ENCODE peak calls at places on chromosomes 6 and 20, in five cellular contexts. One of them, this sample, is unnamed.

GRCh38 chr6:65350525-65350924 is 356.5 kb downstream of the EYS start:
- DNase-seq in bronchial epithelial cell: no peak
- DNase-seq in heart right ventricle: no peak
- DNase-seq in right lobe of liver: no peak
- DNase-seq in AG04449: no peak
- DNase-seq in this sample: no peak

GRCh38 chr6:155244434-155244833 is 19.4 kb upstream of the CLDN20 start:
- DNase-seq in right lobe of liver: no peak
- DNase-seq in heart right ventricle: no peak
- DNase-seq in AG04449: no peak
- DNase-seq in bronchial epithelial cell: no peak
- DNase-seq in this sample: no peak

GRCh38 chr20:51529027-51529749 is 13.3 kb downstream of the NFATC2 start:
- DNase-seq in bronchial epithelial cell: no peak
- DNase-seq in right lobe of liver: no peak
- DNase-seq in AG04449: no peak
- DNase-seq in heart right ventricle: no peak
- DNase-seq in this sample: no peak

GRCh38 chr20:19907326-19908056 is 109.7 kb upstream of the NAA20 start:
- DNase-seq in AG04449: no peak
- DNase-seq in bronchial epithelial cell: no peak
- DNase-seq in right lobe of liver: no peak
- DNase-seq in heart right ventricle: no peak
- DNase-seq in this sample: no peak

GRCh38 chr6:99350573-99350972 is 1.1 kb upstream of the FAXC start:
- DNase-seq in bronchial epithelial cell: no peak
- DNase-seq in heart right ventricle: no peak
- DNase-seq in right lobe of liver: no peak
- DNase-seq in AG04449: no peak
- DNase-seq in this sample: peak

GRCh38 chr20:63738687-63739128 is 868 bp upstream of the SLC2A4RG start:
- DNase-seq in bronchial epithelial cell: no peak
- DNase-seq in right lobe of liver: peak
- DNase-seq in AG04449: no peak
- DNase-seq in heart right ventricle: peak
- DNase-seq in this sample: peak

GRCh38 chr6:128508588-128509296 is 11.7 kb downstream of the PTPRK start:
- DNase-seq in AG04449: peak
- DNase-seq in heart right ventricle: no peak
- DNase-seq in right lobe of liver: no peak
- DNase-seq in bronchial epithelial cell: peak
- DNase-seq in this sample: no peak

GRCh38 chr20:50837532-50838321 is 42.9 kb downstream of the BCAS4 start:
- DNase-seq in heart right ventricle: no peak
- DNase-seq in AG04449: peak
- DNase-seq in bronchial epithelial cell: peak
- DNase-seq in right lobe of liver: no peak
- DNase-seq in this sample: no peak

GRCh38 chr6:161943561-161943960 is 669.7 kb upstream of the AGPAT4 start:
- DNase-seq in AG04449: no peak
- DNase-seq in right lobe of liver: no peak
- DNase-seq in heart right ventricle: no peak
- DNase-seq in bronchial epithelial cell: no peak
- DNase-seq in this sample: no peak

GRCh38 chr6:12474167-12475140 is 184.3 kb downstream of the EDN1 start:
- DNase-seq in AG04449: no peak
- DNase-seq in right lobe of liver: no peak
- DNase-seq in heart right ventricle: no peak
- DNase-seq in bronchial epithelial cell: peak
- DNase-seq in this sample: no peak

GRCh38 chr6:19472168-19472567 is 365.0 kb upstream of the ID4 start:
- DNase-seq in heart right ventricle: no peak
- DNase-seq in AG04449: peak
- DNase-seq in right lobe of liver: no peak
- DNase-seq in bronchial epithelial cell: peak
- DNase-seq in this sample: no peak

GRCh38 chr20:51363378-51363777 is 179.1 kb downstream of the NFATC2 start:
- DNase-seq in heart right ventricle: no peak
- DNase-seq in bronchial epithelial cell: no peak
- DNase-seq in right lobe of liver: no peak
- DNase-seq in AG04449: no peak
- DNase-seq in this sample: no peak

GRCh38 chr20:51910202-51911050 is 108.1 kb upstream of the SALL4 start:
- DNase-seq in AG04449: no peak
- DNase-seq in bronchial epithelial cell: peak
- DNase-seq in heart right ventricle: no peak
- DNase-seq in right lobe of liver: no peak
- DNase-seq in this sample: no peak

GRCh38 chr6:16683524-16684194 is 77.6 kb downstream of the ATXN1 start:
- DNase-seq in heart right ventricle: peak
- DNase-seq in right lobe of liver: peak
- DNase-seq in bronchial epithelial cell: peak
- DNase-seq in AG04449: no peak
- DNase-seq in this sample: peak

GRCh38 chr6:97440590-97441176 is 157.7 kb upstream of the MMS22L start:
- DNase-seq in AG04449: no peak
- DNase-seq in heart right ventricle: peak
- DNase-seq in bronchial epithelial cell: peak
- DNase-seq in right lobe of liver: no peak
- DNase-seq in this sample: no peak

GRCh38 chr6:16126881-16127280 is 2.0 kb upstream of the MYLIP start:
- DNase-seq in right lobe of liver: no peak
- DNase-seq in heart right ventricle: no peak
- DNase-seq in bronchial epithelial cell: no peak
- DNase-seq in AG04449: no peak
- DNase-seq in this sample: no peak

GRCh38 chr6:148523051-148523450 is 180.4 kb downstream of the SASH1 start:
- DNase-seq in bronchial epithelial cell: peak
- DNase-seq in right lobe of liver: no peak
- DNase-seq in AG04449: peak
- DNase-seq in heart right ventricle: no peak
- DNase-seq in this sample: no peak

GRCh38 chr6:30616811-30617564 is at the start of gene PPP1R10:
- DNase-seq in AG04449: peak
- DNase-seq in bronchial epithelial cell: peak
- DNase-seq in heart right ventricle: peak
- DNase-seq in right lobe of liver: peak
- DNase-seq in this sample: peak

GRCh38 chr6:155201461-155202226 is 62.2 kb upstream of the CLDN20 start:
- DNase-seq in right lobe of liver: no peak
- DNase-seq in heart right ventricle: no peak
- DNase-seq in AG04449: peak
- DNase-seq in bronchial epithelial cell: peak
- DNase-seq in this sample: no peak

GRCh38 chr20:17036546-17036945 is 190.3 kb upstream of the PCSK2 start:
- DNase-seq in right lobe of liver: no peak
- DNase-seq in bronchial epithelial cell: no peak
- DNase-seq in heart right ventricle: no peak
- DNase-seq in AG04449: no peak
- DNase-seq in this sample: no peak

GRCh38 chr20:44643596-44644383 is 7.7 kb downstream of the ADA start:
- DNase-seq in right lobe of liver: no peak
- DNase-seq in heart right ventricle: peak
- DNase-seq in bronchial epithelial cell: peak
- DNase-seq in AG04449: peak
- DNase-seq in this sample: peak

GRCh38 chr6:34132486-34133185 is 13.3 kb downstream of the GRM4 start:
- DNase-seq in heart right ventricle: no peak
- DNase-seq in AG04449: no peak
- DNase-seq in bronchial epithelial cell: peak
- DNase-seq in right lobe of liver: no peak
- DNase-seq in this sample: no peak

GRCh38 chr20:50049442-50050026 is 63.4 kb downstream of the UBE2V1 start:
- DNase-seq in bronchial epithelial cell: no peak
- DNase-seq in AG04449: no peak
- DNase-seq in heart right ventricle: no peak
- DNase-seq in right lobe of liver: no peak
- DNase-seq in this sample: no peak

GRCh38 chr6:143583542-143584330 is 72.2 kb upstream of the FUCA2 start:
- DNase-seq in AG04449: no peak
- DNase-seq in heart right ventricle: no peak
- DNase-seq in right lobe of liver: no peak
- DNase-seq in bronchial epithelial cell: no peak
- DNase-seq in this sample: no peak

GRCh38 chr6:141484726-141485125 is 648.0 kb upstream of the GJE1 start:
- DNase-seq in heart right ventricle: no peak
- DNase-seq in bronchial epithelial cell: no peak
- DNase-seq in right lobe of liver: no peak
- DNase-seq in AG04449: no peak
- DNase-seq in this sample: no peak

GRCh38 chr6:42555477-42556457 is 8.1 kb upstream of the UBR2 start:
- DNase-seq in AG04449: no peak
- DNase-seq in right lobe of liver: no peak
- DNase-seq in heart right ventricle: no peak
- DNase-seq in bronchial epithelial cell: peak
- DNase-seq in this sample: no peak

GRCh38 chr20:10179574-10180298 is 38.9 kb upstream of the SNAP25 start:
- DNase-seq in right lobe of liver: no peak
- DNase-seq in AG04449: no peak
- DNase-seq in heart right ventricle: no peak
- DNase-seq in bronchial epithelial cell: no peak
- DNase-seq in this sample: no peak

GRCh38 chr20:32481311-32482103 is 103.6 kb downstream of the NOL4L start:
- DNase-seq in bronchial epithelial cell: no peak
- DNase-seq in AG04449: no peak
- DNase-seq in heart right ventricle: no peak
- DNase-seq in right lobe of liver: peak
- DNase-seq in this sample: peak

GRCh38 chr6:11425431-11425871 is 112.1 kb upstream of the TMEM170B start:
- DNase-seq in heart right ventricle: no peak
- DNase-seq in bronchial epithelial cell: no peak
- DNase-seq in right lobe of liver: no peak
- DNase-seq in AG04449: no peak
- DNase-seq in this sample: no peak

GRCh38 chr6:133632206-133632605 is 256.7 kb upstream of the TCF21 start:
- DNase-seq in heart right ventricle: no peak
- DNase-seq in right lobe of liver: no peak
- DNase-seq in AG04449: no peak
- DNase-seq in bronchial epithelial cell: peak
- DNase-seq in this sample: no peak

GRCh38 chr6:33018904-33019303 is 9.5 kb upstream of the HLA-DOA start:
- DNase-seq in AG04449: no peak
- DNase-seq in right lobe of liver: peak
- DNase-seq in heart right ventricle: peak
- DNase-seq in bronchial epithelial cell: peak
- DNase-seq in this sample: peak

GRCh38 chr20:57698191-57698866 is 11.5 kb downstream of the PMEPA1 start:
- DNase-seq in heart right ventricle: no peak
- DNase-seq in right lobe of liver: no peak
- DNase-seq in AG04449: peak
- DNase-seq in bronchial epithelial cell: peak
- DNase-seq in this sample: no peak
- H3K4me3 ChIP-seq in heart right ventricle: no peak
- H3K4me3 ChIP-seq in right lobe of liver: no peak
- H3K4me3 ChIP-seq in AG04449: peak
- H3K4me3 ChIP-seq in bronchial epithelial cell: no peak
- H3K4me3 ChIP-seq in this sample: no peak

DNA sequence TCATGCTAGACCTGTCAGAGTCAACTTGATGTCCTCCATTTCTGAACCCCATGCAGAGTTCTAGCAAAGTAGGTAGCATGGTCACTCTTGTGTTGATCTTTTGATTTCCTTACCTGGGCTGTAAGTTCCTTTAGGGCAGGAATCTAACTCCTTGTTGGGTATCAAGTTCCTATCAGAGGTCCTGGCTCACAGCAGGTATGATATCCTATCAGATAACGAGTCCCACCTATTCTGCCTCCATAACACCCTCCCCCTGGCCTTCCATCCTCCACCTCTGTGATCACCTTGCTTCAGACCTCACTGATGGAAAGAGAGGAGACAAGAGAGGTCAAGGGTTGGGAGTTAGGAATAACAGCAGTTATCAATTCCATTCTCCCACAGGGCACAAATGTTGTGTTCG is 76.1 kb downstream of the CDC40 start:
- DNase-seq in right lobe of liver: no peak
- DNase-seq in AG04449: no peak
- DNase-seq in heart right ventricle: no peak
- DNase-seq in bronchial epithelial cell: no peak
- DNase-seq in this sample: no peak
- H3K4me3 ChIP-seq in right lobe of liver: no peak
- H3K4me3 ChIP-seq in AG04449: no peak
- H3K4me3 ChIP-seq in heart right ventricle: no peak
- H3K4me3 ChIP-seq in bronchial epithelial cell: no peak
- H3K4me3 ChIP-seq in this sample: no peak

GRCh38 chr6:166898910-166899309 is 57.4 kb downstream of the RNASET2 start:
- DNase-seq in heart right ventricle: no peak
- DNase-seq in bronchial epithelial cell: no peak
- DNase-seq in AG04449: no peak
- DNase-seq in right lobe of liver: no peak
- DNase-seq in this sample: no peak

GRCh38 chr6:166902211-166902755 is 54.1 kb downstream of the RNASET2 start:
- DNase-seq in heart right ventricle: no peak
- DNase-seq in bronchial epithelial cell: no peak
- DNase-seq in AG04449: no peak
- DNase-seq in right lobe of liver: no peak
- DNase-seq in this sample: no peak

GRCh38 chr6:166900956-166901607 is 55.3 kb downstream of the RNASET2 start:
- DNase-seq in bronchial epithelial cell: no peak
- DNase-seq in right lobe of liver: no peak
- DNase-seq in heart right ventricle: no peak
- DNase-seq in AG04449: no peak
- DNase-seq in this sample: no peak

GRCh38 chr6:166901626-166902025 is 54.7 kb downstream of the RNASET2 start:
- DNase-seq in right lobe of liver: no peak
- DNase-seq in AG04449: no peak
- DNase-seq in heart right ventricle: no peak
- DNase-seq in bronchial epithelial cell: no peak
- DNase-seq in this sample: no peak

GRCh38 chr6:166900130-166900708 is 56.1 kb downstream of the RNASET2 start:
- DNase-seq in bronchial epithelial cell: no peak
- DNase-seq in heart right ventricle: no peak
- DNase-seq in AG04449: no peak
- DNase-seq in right lobe of liver: no peak
- DNase-seq in this sample: no peak
- H3K4me3 ChIP-seq in bronchial epithelial cell: no peak
- H3K4me3 ChIP-seq in heart right ventricle: no peak
- H3K4me3 ChIP-seq in AG04449: no peak
- H3K4me3 ChIP-seq in right lobe of liver: no peak
- H3K4me3 ChIP-seq in this sample: no peak

GRCh38 chr6:25930532-25931410 is at the start of gene SLC17A2:
- DNase-seq in right lobe of liver: no peak
- DNase-seq in AG04449: no peak
- DNase-seq in heart right ventricle: no peak
- DNase-seq in bronchial epithelial cell: no peak
- DNase-seq in this sample: no peak

GRCh38 chr6:25925808-25926325 is 4.6 kb downstream of the SLC17A2 start:
- DNase-seq in bronchial epithelial cell: no peak
- DNase-seq in right lobe of liver: no peak
- DNase-seq in AG04449: no peak
- DNase-seq in heart right ventricle: no peak
- DNase-seq in this sample: no peak

GRCh38 chr6:25928562-25929324 is 1.7 kb downstream of the SLC17A2 start:
- DNase-seq in bronchial epithelial cell: no peak
- DNase-seq in AG04449: no peak
- DNase-seq in heart right ventricle: no peak
- DNase-seq in right lobe of liver: no peak
- DNase-seq in this sample: no peak

GRCh38 chr6:25927177-25927576 is 3.3 kb downstream of the SLC17A2 start:
- DNase-seq in heart right ventricle: no peak
- DNase-seq in AG04449: no peak
- DNase-seq in bronchial epithelial cell: no peak
- DNase-seq in right lobe of liver: no peak
- DNase-seq in this sample: no peak

GRCh38 chr6:25927721-25928359 is 2.7 kb downstream of the SLC17A2 start:
- DNase-seq in AG04449: no peak
- DNase-seq in heart right ventricle: peak
- DNase-seq in right lobe of liver: no peak
- DNase-seq in bronchial epithelial cell: no peak
- DNase-seq in this sample: peak
- H3K4me3 ChIP-seq in AG04449: no peak
- H3K4me3 ChIP-seq in heart right ventricle: no peak
- H3K4me3 ChIP-seq in right lobe of liver: peak
- H3K4me3 ChIP-seq in bronchial epithelial cell: no peak
- H3K4me3 ChIP-seq in this sample: no peak

This sample was measured in pancreas.